ENCODE peak calls at places on chromosomes 5 and 9, in five cellular contexts. I, O, B, L and X are unnamed samples. For H3K4me1, the result is how much of the 10 kb centered on the place peaks cover.

GRCh38 chr5:122192883-122193496 is 63.6 kb downstream of the ZNF474 start:
- DNase-seq in I (no peak), B (no peak), L (no peak), O (no peak), X (peak)

GRCh38 chr5:5340206-5340729 is 82.2 kb upstream of the ICE1 start:
- DNase-seq in B (peak), O (peak), L (peak), I (no peak), X (peak)

GRCh38 chr5:69209607-69210006 is 20.2 kb downstream of the CENPH start:
- DNase-seq in L (no peak), I (no peak), O (no peak), B (no peak), X (no peak)

GRCh38 chr9:133653638-133654037 is 17.5 kb downstream of the DBH start:
- DNase-seq in L (no peak), B (no peak), O (no peak), I (no peak), X (no peak)

GRCh38 chr5:83720805-83721431 is at the start of gene HAPLN1:
- DNase-seq in I (no peak), L (no peak), B (no peak), O (no peak), X (peak)

GRCh38 chr9:126146254-126147145 is 180.1 kb upstream of the MVB12B start:
- DNase-seq in B (no peak), I (no peak), O (no peak), L (no peak), X (peak)

GRCh38 chr9:109907400-109907799 is 127.4 kb downstream of the PALM2AKAP2 start:
- DNase-seq in O (no peak), I (no peak), B (no peak), L (peak), X (peak)

GRCh38 chr9:127122176-127123151 is at the start of gene ANGPTL2:
- DNase-seq in I (peak), L (peak), B (peak), O (peak), X (peak)

GRCh38 chr5:142977363-142978051 is 207.3 kb downstream of the ARHGAP26 start:
- DNase-seq in I (no peak), L (no peak), O (no peak), B (no peak), X (no peak)

GRCh38 chr5:5326126-5326758 is 96.2 kb upstream of the ICE1 start:
- DNase-seq in L (no peak), I (no peak), O (no peak), B (no peak), X (no peak)

GRCh38 chr9:114172981-114173833 is 17.9 kb downstream of the COL27A1 start:
- DNase-seq in L (peak), B (peak), I (no peak), O (no peak), X (no peak)

GRCh38 chr5:76192837-76193236 is 109.7 kb downstream of the SV2C start:
- DNase-seq in B (no peak), O (no peak), I (no peak), L (no peak), X (no peak)

GRCh38 chr9:120445974-120446373 is 134.0 kb downstream of the CDK5RAP2 start:
- DNase-seq in I (no peak), B (no peak), L (no peak), O (no peak), X (no peak)

GRCh38 chr5:168989731-168990505 is 311.0 kb downstream of the SLIT3 start:
- DNase-seq in B (no peak), L (no peak), I (no peak), O (no peak), X (no peak)

GRCh38 chr5:112160652-112161391 is 258.3 kb downstream of the EPB41L4A start:
- DNase-seq in O (peak), L (peak), I (peak), B (peak), X (peak)

GRCh38 chr9:101705135-101705661 is 33.2 kb downstream of the GRIN3A start:
- DNase-seq in O (peak), L (peak), B (no peak), I (peak), X (peak)

GRCh38 chr5:124342027-124342471 is 404.4 kb downstream of the ZNF608 start:
- DNase-seq in I (no peak), B (peak), L (peak), O (no peak), X (no peak)

GRCh38 chr5:81768960-81769452 is 18.1 kb upstream of the SSBP2 start:
- DNase-seq in L (no peak), B (no peak), O (no peak), I (no peak), X (no peak)

DNA sequence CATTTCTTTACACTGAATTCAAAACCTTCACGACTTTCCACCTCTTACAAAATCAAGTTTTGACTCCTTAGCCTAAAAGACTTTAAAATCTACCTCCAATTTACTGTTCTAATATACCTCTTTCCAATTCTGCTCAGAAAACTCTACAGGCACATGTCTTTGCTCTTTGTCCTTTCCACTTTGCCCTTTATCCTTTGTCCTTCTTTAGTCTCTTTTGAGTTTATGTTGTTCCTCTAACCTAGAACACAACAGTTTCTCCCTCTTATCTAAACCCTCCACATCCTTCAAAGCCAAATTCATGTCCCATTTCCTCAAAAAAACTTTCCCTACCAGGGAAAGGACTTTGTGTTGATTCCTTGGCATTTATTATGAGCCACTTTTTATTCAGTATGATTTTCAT is 1.4 kb downstream of the CDKL3 start:
- DNase-seq in I (no peak), B (no peak), O (no peak), L (no peak), X (no peak)
- H3K4me3 ChIP-seq in I (no peak), B (no peak), O (no peak), L (no peak), X (no peak)

GRCh38 chr9:137387891-137388560 is 34.9 kb downstream of the EXD3 start:
- DNase-seq in I (no peak), B (no peak), L (no peak), O (no peak), X (no peak)
- H3K27ac ChIP-seq in I (peak), B (no peak), L (no peak), O (peak), X (no peak)

DNA sequence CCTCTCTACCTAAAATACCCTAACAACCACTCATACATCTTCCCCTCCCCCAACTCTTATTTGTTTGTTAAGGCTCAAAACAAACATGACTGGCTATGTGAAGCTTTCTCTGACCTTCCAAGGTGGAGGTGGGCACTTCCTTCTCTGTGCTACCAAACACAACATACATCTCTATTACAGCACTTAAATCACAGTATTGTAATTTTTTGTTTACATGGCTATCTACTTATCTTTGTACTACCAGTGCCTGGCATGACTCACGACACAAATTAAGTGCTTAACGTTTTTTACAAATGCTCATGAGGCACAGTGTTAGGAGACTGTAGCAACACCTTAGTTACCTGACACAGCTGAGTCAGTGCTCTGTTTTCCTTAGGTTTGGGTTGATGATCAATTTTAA is 18.6 kb downstream of the HOMER1 start:
- DNase-seq in O (no peak), L (no peak), I (no peak), B (no peak), X (no peak)
- H3K4me1 ChIP-seq in O (under half), L (under half), I (under half), B (under half), X (under half)

GRCh38 chr5:149447373-149448367 is 68.6 kb upstream of the IL17B start:
- DNase-seq in I (no peak), O (no peak), B (no peak), L (no peak), X (no peak)

GRCh38 chr5:149448831-149449714 is 70.0 kb upstream of the IL17B start:
- DNase-seq in B (no peak), O (no peak), I (no peak), L (no peak), X (peak)

GRCh38 chr5:149452007-149452664 is 73.0 kb upstream of the IL17B start:
- DNase-seq in O (no peak), B (no peak), L (peak), I (peak), X (peak)

GRCh38 chr5:149452665-149453617 is 73.8 kb upstream of the IL17B start:
- DNase-seq in B (no peak), I (no peak), O (peak), L (no peak), X (peak)

DNA sequence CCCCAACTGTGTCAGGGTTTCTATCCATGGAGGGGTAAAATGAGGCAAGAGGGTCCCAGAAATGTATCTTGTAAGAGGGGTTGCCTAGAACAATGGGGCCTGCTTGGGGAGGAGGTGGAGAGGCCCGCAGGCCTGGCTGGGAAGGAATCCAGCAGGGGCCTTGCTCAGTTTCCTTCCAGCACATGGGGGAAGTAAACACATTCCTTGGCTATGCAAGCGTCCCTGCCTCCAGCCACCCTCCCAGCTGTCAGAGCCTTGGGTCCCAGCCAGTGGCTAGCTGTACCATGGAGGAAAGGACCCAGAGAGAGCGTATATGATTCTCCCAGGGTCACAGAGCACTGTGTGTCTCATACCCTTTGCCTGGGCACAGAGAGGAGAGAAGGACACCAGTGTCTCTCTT is 71.1 kb upstream of the IL17B start:
- DNase-seq in I (no peak), L (peak), O (peak), B (no peak), X (peak)
- H3K4me3 ChIP-seq in I (no peak), L (no peak), O (no peak), B (no peak), X (no peak)

GRCh38 chr5:159094745-159095144 is 5.0 kb downstream of the EBF1 start:
- DNase-seq in I (peak), O (peak), L (peak), B (no peak), X (peak)
- H3K27ac ChIP-seq in I (no peak), O (peak), L (no peak), B (no peak), X (no peak)

GRCh38 chr5:38590846-38591245 is 34.4 kb upstream of the LIFR start:
- DNase-seq in B (no peak), O (no peak), I (no peak), L (no peak), X (no peak)
- H3K4me1 ChIP-seq in B (under half), O (under half), I (under half), L (under half), X (under half)

DNA sequence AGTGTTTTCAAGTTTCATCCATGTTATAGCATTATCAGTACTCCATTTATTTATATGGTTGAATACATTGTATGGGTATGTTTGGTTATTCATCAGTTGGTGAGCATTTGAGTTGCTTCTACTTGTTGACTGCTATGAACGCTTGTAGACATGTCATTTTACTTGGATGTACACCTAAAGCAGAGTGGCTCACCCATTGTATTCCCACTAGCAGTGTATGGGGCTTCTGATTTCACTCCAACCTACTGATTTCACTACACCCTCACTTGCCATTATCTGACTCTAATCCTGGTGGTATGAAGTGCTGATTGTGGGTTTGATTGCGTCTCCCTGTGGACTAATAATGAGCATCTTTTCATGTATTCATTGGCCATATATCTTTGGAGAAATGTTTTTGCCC is 9.5 kb downstream of the NPM1 start:
- DNase-seq in L (no peak), I (no peak), B (no peak), O (no peak), X (no peak)
- H3K4me3 ChIP-seq in L (no peak), I (no peak), B (no peak), O (no peak), X (no peak)

GRCh38 chr9:136720887-136721338 is 8.5 kb downstream of the DIPK1B start:
- DNase-seq in O (no peak), I (no peak), B (no peak), L (no peak), X (no peak)
- H3K27ac ChIP-seq in O (peak), I (peak), B (no peak), L (no peak), X (no peak)